ENCODE peak calls at places on chromosome 5, in nine cellular contexts. Q is glutamatergic neuron, C is body of pancreas, F is PC-3, P is GM13977, M is psoas muscle, W is coronary artery, X is heart left ventricle, G is Calu3. L is an unnamed sample.

GRCh38 chr5:77518304-77518703 is 26.2 kb upstream of the WDR41 start:
- DNase-seq in Q (no peak), C (no peak), F (peak), P (no peak), M (no peak), W (no peak), X (no peak), G (peak), L (no peak)

GRCh38 chr5:172142709-172143215 is 45.3 kb downstream of the STK10 start:
- DNase-seq in Q (no peak), C (no peak), F (no peak), P (no peak), M (no peak), W (no peak), X (no peak), G (no peak), L (no peak)

GRCh38 chr5:158777647-158778368 is 321.9 kb downstream of the EBF1 start:
- DNase-seq in Q (no peak), C (no peak), F (no peak), P (no peak), M (no peak), W (no peak), X (peak), G (no peak), L (peak)

GRCh38 chr5:57566914-57567313 is 84.3 kb upstream of the ACTBL2 start:
- DNase-seq in Q (no peak), C (no peak), F (no peak), P (peak), M (no peak), W (no peak), X (no peak), G (no peak), L (no peak)

GRCh38 chr5:162221884-162222283 is 154.3 kb downstream of the GABRG2 start:
- DNase-seq in Q (no peak), C (no peak), F (no peak), P (no peak), M (no peak), W (no peak), X (no peak), G (no peak), L (no peak)

GRCh38 chr5:72618699-72619098 is 111.5 kb upstream of the ZNF366 start:
- DNase-seq in Q (no peak), C (no peak), F (no peak), P (no peak), M (no peak), W (no peak), X (no peak), G (no peak), L (no peak)

GRCh38 chr5:128036961-128037360 is 46.6 kb upstream of the SLC12A2 start:
- DNase-seq in Q (no peak), C (no peak), F (peak), P (no peak), M (no peak), W (no peak), X (no peak), G (peak), L (no peak)

GRCh38 chr5:15248731-15249130 is 251.2 kb upstream of the FBXL7 start:
- DNase-seq in Q (no peak), C (no peak), F (no peak), P (no peak), M (no peak), W (no peak), X (no peak), G (no peak), L (no peak)

GRCh38 chr5:153276151-153276550 is 214.3 kb upstream of the GRIA1 start:
- DNase-seq in Q (no peak), C (peak), F (peak), P (peak), M (no peak), W (no peak), X (peak), G (no peak), L (peak)

GRCh38 chr5:154197801-154198461 is 7.4 kb downstream of the GALNT10 start:
- DNase-seq in Q (no peak), C (no peak), F (peak), P (no peak), M (no peak), W (no peak), X (no peak), G (peak), L (no peak)

GRCh38 chr5:10586008-10586407 is 22.1 kb downstream of the ANKRD33B start:
- DNase-seq in Q (no peak), C (no peak), F (no peak), P (no peak), M (no peak), W (no peak), X (no peak), G (no peak), L (no peak)

GRCh38 chr5:12661617-12662370 is 757.5 kb upstream of the CTNND2 start:
- DNase-seq in Q (no peak), C (no peak), F (no peak), P (no peak), M (no peak), W (no peak), X (no peak), G (no peak), L (no peak)

GRCh38 chr5:78903936-78904335 is 81.2 kb downstream of the ARSB start:
- DNase-seq in Q (no peak), C (no peak), F (no peak), P (no peak), M (no peak), W (no peak), X (no peak), G (no peak), L (no peak)

GRCh38 chr5:74722271-74722670 is 37.2 kb downstream of the HEXB start:
- DNase-seq in Q (no peak), C (no peak), F (no peak), P (no peak), M (no peak), W (no peak), X (no peak), G (no peak), L (no peak)

GRCh38 chr5:929596-929995 is 36.9 kb downstream of the TRIP13 start:
- DNase-seq in Q (no peak), C (no peak), F (no peak), P (no peak), M (no peak), W (no peak), X (no peak), G (no peak), L (no peak)

GRCh38 chr5:923473-923873 is 30.8 kb downstream of the TRIP13 start:
- DNase-seq in Q (peak), C (peak), F (peak), P (peak), M (peak), W (peak), X (peak), G (peak), L (peak)

GRCh38 chr5:930853-931252 is 38.2 kb downstream of the TRIP13 start:
- DNase-seq in Q (no peak), C (no peak), F (peak), P (no peak), M (no peak), W (no peak), X (no peak), G (no peak), L (no peak)

GRCh38 chr5:926416-927171 is 33.9 kb downstream of the TRIP13 start:
- DNase-seq in Q (peak), C (no peak), F (no peak), P (peak), M (peak), W (peak), X (no peak), G (no peak), L (peak)

GRCh38 chr5:927172-928015 is 34.7 kb downstream of the TRIP13 start:
- DNase-seq in Q (no peak), C (no peak), F (no peak), P (no peak), M (no peak), W (no peak), X (no peak), G (no peak), L (no peak)
- TF ChIP-seq CTCF in Q (peak), C (no peak), F (no peak), P (no peak), M (no peak), W (no peak), X (no peak), G (no peak), L (peak)

GRCh38 chr5:1315709-1316587 is 21.1 kb upstream of the TERT start:
- DNase-seq in Q (no peak), C (peak), F (peak), P (peak), M (no peak), W (peak), X (no peak), G (peak), L (no peak)
- TF ChIP-seq CTCF in Q (no peak), C (no peak), F (no peak), P (no peak), M (no peak), W (no peak), X (no peak), G (no peak), L (no peak)

GRCh38 chr5:58761418-58761817 is 178.5 kb downstream of the RAB3C start:
- DNase-seq in Q (no peak), C (no peak), F (no peak), P (no peak), M (no peak), W (no peak), X (no peak), G (no peak), L (no peak)

GRCh38 chr5:58764199-58764598 is 181.3 kb downstream of the RAB3C start:
- DNase-seq in Q (no peak), C (peak), F (no peak), P (no peak), M (no peak), W (no peak), X (no peak), G (no peak), L (no peak)

GRCh38 chr5:58763390-58763789 is 180.5 kb downstream of the RAB3C start:
- DNase-seq in Q (no peak), C (no peak), F (no peak), P (no peak), M (no peak), W (no peak), X (no peak), G (no peak), L (no peak)

GRCh38 chr5:58755397-58755796 is 172.5 kb downstream of the RAB3C start:
- DNase-seq in Q (no peak), C (no peak), F (no peak), P (no peak), M (no peak), W (no peak), X (no peak), G (no peak), L (no peak)

DNA sequence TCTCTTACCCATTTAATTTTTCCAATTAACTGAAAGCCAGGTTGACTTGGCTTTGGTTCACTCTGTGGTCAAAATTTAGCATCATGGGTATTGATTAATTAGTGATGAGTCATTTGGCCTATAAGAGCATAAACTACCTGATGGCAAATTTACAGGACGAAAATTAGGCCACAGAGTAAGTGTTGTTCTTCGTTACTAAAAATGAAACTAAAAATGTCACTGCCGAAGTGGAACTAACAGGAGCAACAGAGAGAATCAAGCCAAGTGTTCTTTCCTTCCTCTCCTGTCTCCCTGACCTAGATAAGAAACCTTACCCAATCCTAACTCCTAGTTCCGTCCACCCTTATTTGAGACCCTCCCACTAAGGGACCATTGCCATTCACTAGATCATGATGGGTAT is 176.9 kb downstream of the RAB3C start:
- DNase-seq in Q (no peak), C (no peak), F (no peak), P (peak), M (no peak), W (no peak), X (no peak), G (no peak), L (no peak)
- TF ChIP-seq CTCF in Q (no peak), C (no peak), F (no peak), P (no peak), M (no peak), W (no peak), X (no peak), G (no peak), L (no peak)

GRCh38 chr5:7813576-7813975 is 37.4 kb downstream of the CFAP90 start:
- DNase-seq in Q (no peak), C (no peak), F (no peak), P (no peak), M (no peak), W (no peak), X (no peak), G (no peak), L (no peak)

GRCh38 chr5:7814816-7815215 is 36.1 kb downstream of the CFAP90 start:
- DNase-seq in Q (no peak), C (no peak), F (no peak), P (no peak), M (no peak), W (no peak), X (no peak), G (no peak), L (no peak)

GRCh38 chr5:7815757-7816534 is 35.0 kb downstream of the CFAP90 start:
- DNase-seq in Q (peak), C (peak), F (peak), P (peak), M (peak), W (peak), X (peak), G (peak), L (peak)

GRCh38 chr5:7813007-7813406 is 37.9 kb downstream of the CFAP90 start:
- DNase-seq in Q (no peak), C (no peak), F (no peak), P (no peak), M (no peak), W (no peak), X (no peak), G (no peak), L (no peak)

DNA sequence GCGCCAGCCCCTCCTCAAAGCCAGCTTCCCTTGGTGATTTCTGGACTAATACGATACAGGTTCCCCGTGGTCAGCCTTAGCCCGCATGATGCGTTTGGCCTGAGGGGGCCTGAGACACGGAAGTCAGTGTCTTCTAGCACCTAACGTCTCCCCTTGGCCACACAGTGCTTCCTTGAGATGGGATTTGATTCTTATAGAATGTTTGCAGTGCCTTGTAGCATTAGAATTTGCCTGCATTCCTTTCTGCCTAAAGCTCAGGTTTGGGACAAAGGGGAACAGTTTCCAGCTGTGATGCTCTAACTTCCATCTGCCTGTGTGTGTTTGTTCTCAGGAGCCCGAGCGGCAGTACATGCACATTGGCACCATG is 34.4 kb downstream of the CFAP90 start:
- DNase-seq in Q (no peak), C (no peak), F (no peak), P (no peak), M (no peak), W (no peak), X (no peak), G (no peak), L (no peak)
- TF ChIP-seq CTCF in Q (peak), C (no peak), F (peak), P (no peak), M (no peak), W (peak), X (no peak), G (no peak), L (no peak)

DNA sequence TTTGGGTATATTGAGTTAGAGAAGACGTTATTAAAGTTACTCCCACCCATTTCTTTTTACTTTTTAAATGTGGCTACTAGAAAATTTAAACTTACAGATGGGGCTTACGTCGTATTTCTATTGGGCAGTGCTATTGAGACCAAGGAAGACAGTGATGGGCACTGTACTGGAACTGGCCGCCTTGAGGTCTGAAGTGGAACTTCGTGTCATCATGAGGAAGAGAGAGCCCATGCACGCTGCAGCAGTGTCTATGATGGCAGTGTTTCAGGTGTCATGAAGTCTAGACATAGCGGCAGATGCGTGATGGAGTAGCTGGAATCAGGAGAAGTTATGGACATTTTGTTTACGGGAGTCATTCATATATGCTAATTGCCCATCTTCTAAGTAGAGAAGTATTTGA is 143.7 kb downstream of the LRRC70 start:
- DNase-seq in Q (no peak), C (no peak), F (no peak), P (no peak), M (no peak), W (no peak), X (no peak), G (no peak), L (no peak)
- TF ChIP-seq CTCF in Q (peak), C (no peak), F (no peak), P (no peak), M (no peak), W (no peak), X (no peak), G (no peak), L (peak)

GRCh38 chr5:151770383-151771258 is 1.1 kb upstream of the G3BP1 start:
- DNase-seq in Q (peak), C (peak), F (no peak), P (peak), M (peak), W (peak), X (peak), G (peak), L (peak)
- TF ChIP-seq CTCF in Q (no peak), C (no peak), F (no peak), P (no peak), M (no peak), W (no peak), X (no peak), G (no peak), L (no peak)

GRCh38 chr5:42461033-42461432 is 37.8 kb downstream of the GHR start:
- DNase-seq in Q (no peak), C (no peak), F (no peak), P (no peak), M (no peak), W (no peak), X (no peak), G (no peak), L (no peak)
- TF ChIP-seq CTCF in Q (no peak), C (no peak), F (no peak), P (no peak), M (no peak), W (no peak), X (no peak), G (no peak), L (no peak)